ENCODE peak calls at places on chromosomes 3 and 15, in nine cellular contexts. G is lung, X is H9, I is SJSA1, U is heart right ventricle, P is RWPE2, N is fibroblast of lung, F is psoas muscle, B is pancreas. S is an unnamed sample.

GRCh38 chr3:130935761-130936160 is 41.9 kb downstream of the ATP2C1 start:
- DNase-seq in G (no peak), X (no peak), I (no peak), U (no peak), P (no peak), N (peak; percentile 83), F (no peak), B (no peak), S (no peak)

GRCh38 chr15:48352474-48353072 is 21.3 kb downstream of the DUT start:
- DNase-seq in G (peak; percentile 46), X (peak; percentile 54), I (peak; percentile 60), U (no peak), P (no peak), N (peak; percentile 66), F (no peak), B (peak; percentile 32), S (no peak)

GRCh38 chr3:42394579-42395288 is 15.7 kb downstream of the LYZL4 start:
- DNase-seq in G (no peak), X (no peak), I (no peak), U (no peak), P (no peak), N (no peak), F (no peak), B (no peak), S (no peak)

GRCh38 chr3:65811917-65812316 is 226.8 kb downstream of the MAGI1 start:
- DNase-seq in G (no peak), X (no peak), I (no peak), U (no peak), P (no peak), N (peak; percentile 48), F (no peak), B (no peak), S (no peak)

GRCh38 chr3:72303926-72304325 is 519.0 kb upstream of the PROK2 start:
- DNase-seq in G (no peak), X (peak; percentile 36), I (no peak), U (no peak), P (no peak), N (no peak), F (no peak), B (no peak), S (peak; percentile 69)

GRCh38 chr3:138786788-138787276 is 47.9 kb downstream of the PIK3CB start:
- DNase-seq in G (no peak), X (no peak), I (no peak), U (no peak), P (no peak), N (peak; percentile 64), F (no peak), B (no peak), S (no peak)

GRCh38 chr3:120052225-120052624 is 42.0 kb downstream of the GSK3B start:
- DNase-seq in G (no peak), X (no peak), I (no peak), U (no peak), P (no peak), N (no peak), F (no peak), B (no peak), S (no peak)

GRCh38 chr15:78243491-78243941 is 9.2 kb upstream of the ACSBG1 start:
- DNase-seq in G (no peak), X (peak; percentile 84), I (no peak), U (peak; percentile 68), P (peak; percentile 77), N (peak; percentile 54), F (peak; percentile 63), B (peak; percentile 75), S (no peak)

GRCh38 chr3:114939920-114940319 is 207.2 kb downstream of the ZBTB20 start:
- DNase-seq in G (no peak), X (no peak), I (no peak), U (no peak), P (no peak), N (no peak), F (no peak), B (no peak), S (no peak)

GRCh38 chr3:85571835-85572234 is 613.0 kb downstream of the CADM2 start:
- DNase-seq in G (no peak), X (no peak), I (no peak), U (no peak), P (no peak), N (peak; percentile 40), F (peak; percentile 59), B (no peak), S (no peak)

GRCh38 chr3:50275160-50275995 is 3.5 kb upstream of the LSMEM2 start:
- DNase-seq in G (no peak), X (peak; percentile 68), I (no peak), U (peak; percentile 17), P (no peak), N (no peak), F (no peak), B (peak; percentile 41), S (no peak)
- H3K4me1 ChIP-seq in G (no peaks in the 10 kb centered on the region), X (no peaks in the 10 kb centered on the region), I (peaks cover 8% of the 10 kb centered on the region), U (peaks cover 54% of the 10 kb centered on the region), P (peaks cover 11% of the 10 kb centered on the region), N (peaks cover 14% of the 10 kb centered on the region), F (peaks cover 25% of the 10 kb centered on the region), B (peaks cover 14% of the 10 kb centered on the region), S (peaks cover 57% of the 10 kb centered on the region)

GRCh38 chr3:177358085-177358967 is 161.0 kb upstream of the TBL1XR1 start:
- DNase-seq in G (peak; percentile 73), X (peak; percentile 75), I (peak; percentile 93), U (peak; percentile 64), P (peak; percentile 69), N (peak; percentile 90), F (peak; percentile 85), B (no peak), S (peak; percentile 91)
- H3K4me1 ChIP-seq in G (peaks cover 16% of the 10 kb centered on the region), X (peaks cover 7% of the 10 kb centered on the region), I (peaks cover 43% of the 10 kb centered on the region), U (peaks cover 71% of the 10 kb centered on the region), P (peaks cover 41% of the 10 kb centered on the region), N (peaks cover 21% of the 10 kb centered on the region), F (peaks cover 52% of the 10 kb centered on the region), B (peaks cover 35% of the 10 kb centered on the region), S (peaks cover 60% of the 10 kb centered on the region)

GRCh38 chr3:14946749-14947104 is 656 bp upstream of the NR2C2 start:
- DNase-seq in G (no peak), X (no peak), I (no peak), U (no peak), P (no peak), N (peak; percentile 8), F (no peak), B (no peak), S (no peak)
- H3K4me1 ChIP-seq in G (peaks cover 7% of the 10 kb centered on the region), X (no peaks in the 10 kb centered on the region), I (peaks cover 15% of the 10 kb centered on the region), U (peaks cover 43% of the 10 kb centered on the region), P (peaks cover 15% of the 10 kb centered on the region), N (peaks cover 4% of the 10 kb centered on the region), F (peaks cover 34% of the 10 kb centered on the region), B (peaks cover 22% of the 10 kb centered on the region), S (peaks cover 38% of the 10 kb centered on the region)

GRCh38 chr3:111081008-111081545 is 9.5 kb downstream of the NECTIN3 start:
- DNase-seq in G (no peak), X (no peak), I (no peak), U (no peak), P (no peak), N (peak; percentile 32), F (no peak), B (no peak), S (no peak)
- H3K4me1 ChIP-seq in G (no peaks in the 10 kb centered on the region), X (peaks cover 3% of the 10 kb centered on the region), I (peaks cover 17% of the 10 kb centered on the region), U (peaks cover 9% of the 10 kb centered on the region), P (peaks cover 9% of the 10 kb centered on the region), N (peaks cover 2% of the 10 kb centered on the region), F (no peaks in the 10 kb centered on the region), B (no peaks in the 10 kb centered on the region), S (no peaks in the 10 kb centered on the region)

S was measured in spleen.